ENCODE peak calls at places on chromosomes 2 and 18, in six cellular contexts. Z is foreskin fibroblast, P is lung, H is NCI-H146, U is Right ventricle myocardium superior, C is tibial nerve. O is an unnamed sample.

GRCh38 chr2:47551800-47552525 is 149.0 kb downstream of the MSH2 start:
- DNase-seq in U (no peak), H (no peak), Z (no peak), P (no peak), C (no peak), O (no peak)

GRCh38 chr2:75431757-75432156 is 129.0 kb downstream of the EVA1A start:
- DNase-seq in P (no peak), U (no peak), H (no peak), C (no peak), Z (no peak), O (no peak)

GRCh38 chr2:634041-634440 is 43.2 kb downstream of the TMEM18 start:
- DNase-seq in U (no peak), H (no peak), P (peak), Z (no peak), C (peak), O (no peak)

GRCh38 chr2:99571609-99572344 is 82.0 kb upstream of the REV1 start:
- DNase-seq in P (no peak), Z (no peak), U (no peak), H (peak), C (no peak), O (no peak)

GRCh38 chr2:154264024-154264423 is 392.3 kb downstream of the GALNT13 start:
- DNase-seq in P (no peak), H (no peak), U (no peak), Z (no peak), C (no peak), O (no peak)

GRCh38 chr2:191318729-191319078 is 73.5 kb downstream of the MYO1B start:
- DNase-seq in C (no peak), H (no peak), U (no peak), Z (peak), P (no peak), O (no peak)

GRCh38 chr2:26911911-26912861 is 58.3 kb upstream of the MAPRE3 start:
- DNase-seq in P (no peak), Z (peak), H (peak), C (no peak), U (no peak), O (no peak)

GRCh38 chr2:218023636-218024035 is 20.8 kb upstream of the TNS1 start:
- DNase-seq in P (no peak), C (no peak), H (no peak), U (peak), Z (no peak), O (no peak)

GRCh38 chr18:2982452-2983172 is 30.3 kb downstream of the LPIN2 start:
- DNase-seq in Z (no peak), P (no peak), C (no peak), U (no peak), H (no peak), O (no peak)

GRCh38 chr2:109435866-109436634 is 177.7 kb downstream of the SEPTIN10 start:
- DNase-seq in P (no peak), H (no peak), U (peak), Z (peak), C (peak), O (no peak)

GRCh38 chr2:71793965-71794364 is 340.6 kb downstream of the DYSF start:
- DNase-seq in P (no peak), C (no peak), H (no peak), Z (no peak), U (no peak), O (no peak)

GRCh38 chr2:222311321-222311977 is 12.7 kb upstream of the PAX3 start:
- DNase-seq in H (no peak), P (no peak), U (no peak), C (no peak), Z (peak), O (no peak)

GRCh38 chr2:174120346-174120745 is 128.0 kb downstream of the OLA1 start:
- DNase-seq in P (no peak), H (peak), Z (peak), U (no peak), C (no peak), O (no peak)

GRCh38 chr2:64990823-64991222 is 1.6 kb downstream of the SLC1A4 start:
- DNase-seq in H (no peak), P (no peak), C (no peak), U (no peak), Z (no peak), O (no peak)

GRCh38 chr2:86787701-86788100 is 3.0 kb downstream of the CD8A start:
- DNase-seq in P (no peak), U (peak), Z (no peak), H (no peak), C (peak), O (no peak)

GRCh38 chr2:86136141-86136540 is 30.1 kb downstream of the PTCD3 start:
- DNase-seq in P (no peak), H (no peak), Z (no peak), U (no peak), C (no peak), O (no peak)

GRCh38 chr2:70089220-70089945 is 2.1 kb downstream of the PCBP1 start:
- DNase-seq in P (no peak), H (peak), Z (peak), C (no peak), U (no peak), O (no peak)

GRCh38 chr2:10414591-10414990 is 33.5 kb downstream of the ODC1 start:
- DNase-seq in H (peak), P (no peak), C (no peak), Z (peak), U (no peak), O (no peak)

O was measured in NK-92 treated with Interleukin-12 subunit alpha and Interleukin-12 subunit beta, amount 100 ng/mL, for 24 hours.